ENCODE peak calls at places on chromosomes 6 and 20, in ten cellular contexts. One of them, this sample, is unnamed.

GRCh38 chr6:14865609-14866100 is 380.2 kb upstream of the JARID2 start:
- DNase-seq in NCI-H774: no peak
- DNase-seq in GM12865: peak
- DNase-seq in cerebellum: no peak
- DNase-seq in hepatocyte: no peak
- DNase-seq in HT1080: peak
- DNase-seq in B cell: peak
- DNase-seq in HS-5: no peak
- DNase-seq in neural progenitor cell: no peak
- DNase-seq in epithelial cell of esophagus: no peak
- DNase-seq in this sample: no peak

GRCh38 chr20:16415079-16415478 is 158.2 kb downstream of the KIF16B start:
- DNase-seq in NCI-H774: no peak
- DNase-seq in hepatocyte: no peak
- DNase-seq in epithelial cell of esophagus: peak
- DNase-seq in neural progenitor cell: no peak
- DNase-seq in cerebellum: no peak
- DNase-seq in HS-5: peak
- DNase-seq in B cell: no peak
- DNase-seq in HT1080: peak
- DNase-seq in GM12865: no peak
- DNase-seq in this sample: no peak

GRCh38 chr20:37376791-37377190 is 30.9 kb downstream of the SRC start:
- DNase-seq in B cell: no peak
- DNase-seq in cerebellum: no peak
- DNase-seq in GM12865: no peak
- DNase-seq in hepatocyte: no peak
- DNase-seq in HT1080: no peak
- DNase-seq in epithelial cell of esophagus: no peak
- DNase-seq in neural progenitor cell: no peak
- DNase-seq in NCI-H774: no peak
- DNase-seq in HS-5: no peak
- DNase-seq in this sample: no peak

GRCh38 chr20:41782730-41783406 is 164.7 kb upstream of the CHD6 start:
- DNase-seq in NCI-H774: no peak
- DNase-seq in epithelial cell of esophagus: no peak
- DNase-seq in HS-5: no peak
- DNase-seq in hepatocyte: no peak
- DNase-seq in cerebellum: no peak
- DNase-seq in HT1080: no peak
- DNase-seq in GM12865: no peak
- DNase-seq in B cell: no peak
- DNase-seq in neural progenitor cell: no peak
- DNase-seq in this sample: no peak

GRCh38 chr6:134626589-134626988 is 308.7 kb upstream of the SGK1 start:
- DNase-seq in hepatocyte: no peak
- DNase-seq in neural progenitor cell: no peak
- DNase-seq in GM12865: no peak
- DNase-seq in B cell: no peak
- DNase-seq in HS-5: no peak
- DNase-seq in cerebellum: no peak
- DNase-seq in epithelial cell of esophagus: no peak
- DNase-seq in HT1080: no peak
- DNase-seq in NCI-H774: no peak
- DNase-seq in this sample: no peak

GRCh38 chr20:21251278-21251677 is 51.9 kb upstream of the XRN2 start:
- DNase-seq in NCI-H774: no peak
- DNase-seq in GM12865: no peak
- DNase-seq in HS-5: no peak
- DNase-seq in B cell: no peak
- DNase-seq in epithelial cell of esophagus: peak
- DNase-seq in cerebellum: no peak
- DNase-seq in HT1080: peak
- DNase-seq in neural progenitor cell: no peak
- DNase-seq in hepatocyte: no peak
- DNase-seq in this sample: no peak

GRCh38 chr6:113854531-113855499 is 2.3 kb upstream of the MARCKS start:
- DNase-seq in epithelial cell of esophagus: peak
- DNase-seq in hepatocyte: peak
- DNase-seq in HT1080: no peak
- DNase-seq in GM12865: peak
- DNase-seq in neural progenitor cell: peak
- DNase-seq in NCI-H774: peak
- DNase-seq in HS-5: no peak
- DNase-seq in B cell: peak
- DNase-seq in cerebellum: peak
- DNase-seq in this sample: peak

GRCh38 chr6:140253096-140253495 is 878.6 kb upstream of the CITED2 start:
- DNase-seq in B cell: no peak
- DNase-seq in GM12865: no peak
- DNase-seq in neural progenitor cell: no peak
- DNase-seq in epithelial cell of esophagus: peak
- DNase-seq in NCI-H774: no peak
- DNase-seq in cerebellum: no peak
- DNase-seq in HS-5: peak
- DNase-seq in hepatocyte: no peak
- DNase-seq in HT1080: peak
- DNase-seq in this sample: no peak

GRCh38 chr20:62704341-62704948 is 4.2 kb upstream of the NTSR1 start:
- DNase-seq in hepatocyte: peak
- DNase-seq in cerebellum: no peak
- DNase-seq in NCI-H774: peak
- DNase-seq in HS-5: peak
- DNase-seq in neural progenitor cell: no peak
- DNase-seq in GM12865: no peak
- DNase-seq in HT1080: peak
- DNase-seq in epithelial cell of esophagus: peak
- DNase-seq in B cell: no peak
- DNase-seq in this sample: no peak

GRCh38 chr20:44888226-44889103 is 3.0 kb downstream of the YWHAB start:
- DNase-seq in GM12865: peak
- DNase-seq in B cell: no peak
- DNase-seq in neural progenitor cell: no peak
- DNase-seq in hepatocyte: peak
- DNase-seq in NCI-H774: no peak
- DNase-seq in cerebellum: no peak
- DNase-seq in HT1080: no peak
- DNase-seq in epithelial cell of esophagus: peak
- DNase-seq in HS-5: no peak
- DNase-seq in this sample: no peak

GRCh38 chr6:113684382-113684901 is 172.7 kb upstream of the MARCKS start:
- DNase-seq in hepatocyte: no peak
- DNase-seq in neural progenitor cell: no peak
- DNase-seq in GM12865: no peak
- DNase-seq in cerebellum: no peak
- DNase-seq in NCI-H774: no peak
- DNase-seq in HS-5: no peak
- DNase-seq in HT1080: peak
- DNase-seq in B cell: peak
- DNase-seq in epithelial cell of esophagus: peak
- DNase-seq in this sample: no peak

GRCh38 chr6:159871241-159871640 is 19.5 kb upstream of the MAS1 start:
- DNase-seq in HT1080: no peak
- DNase-seq in cerebellum: no peak
- DNase-seq in hepatocyte: no peak
- DNase-seq in epithelial cell of esophagus: no peak
- DNase-seq in GM12865: no peak
- DNase-seq in HS-5: no peak
- DNase-seq in neural progenitor cell: no peak
- DNase-seq in NCI-H774: no peak
- DNase-seq in B cell: no peak
- DNase-seq in this sample: no peak

GRCh38 chr20:8076505-8077498 is 55.3 kb upstream of the PLCB1 start:
- DNase-seq in cerebellum: no peak
- DNase-seq in HT1080: no peak
- DNase-seq in epithelial cell of esophagus: no peak
- DNase-seq in hepatocyte: peak
- DNase-seq in NCI-H774: no peak
- DNase-seq in HS-5: no peak
- DNase-seq in neural progenitor cell: no peak
- DNase-seq in B cell: no peak
- DNase-seq in GM12865: no peak
- DNase-seq in this sample: no peak

GRCh38 chr6:15763827-15764226 is 101.0 kb upstream of the DTNBP1 start:
- DNase-seq in HT1080: no peak
- DNase-seq in GM12865: no peak
- DNase-seq in epithelial cell of esophagus: peak
- DNase-seq in hepatocyte: peak
- DNase-seq in B cell: no peak
- DNase-seq in NCI-H774: no peak
- DNase-seq in neural progenitor cell: peak
- DNase-seq in cerebellum: no peak
- DNase-seq in HS-5: peak
- DNase-seq in this sample: no peak

GRCh38 chr6:163183791-163184190 is 230.7 kb upstream of the QKI start:
- DNase-seq in cerebellum: no peak
- DNase-seq in B cell: no peak
- DNase-seq in HS-5: no peak
- DNase-seq in GM12865: no peak
- DNase-seq in HT1080: no peak
- DNase-seq in NCI-H774: no peak
- DNase-seq in hepatocyte: no peak
- DNase-seq in neural progenitor cell: no peak
- DNase-seq in epithelial cell of esophagus: no peak
- DNase-seq in this sample: no peak

GRCh38 chr6:88666906-88667305 is 296.5 kb downstream of the RNGTT start:
- DNase-seq in B cell: no peak
- DNase-seq in HS-5: no peak
- DNase-seq in epithelial cell of esophagus: peak
- DNase-seq in HT1080: no peak
- DNase-seq in GM12865: no peak
- DNase-seq in cerebellum: no peak
- DNase-seq in hepatocyte: no peak
- DNase-seq in NCI-H774: no peak
- DNase-seq in neural progenitor cell: no peak
- DNase-seq in this sample: no peak

GRCh38 chr20:57880155-57880648 is 170.4 kb upstream of the PMEPA1 start:
- DNase-seq in NCI-H774: no peak
- DNase-seq in neural progenitor cell: no peak
- DNase-seq in hepatocyte: peak
- DNase-seq in HT1080: no peak
- DNase-seq in cerebellum: no peak
- DNase-seq in B cell: no peak
- DNase-seq in HS-5: no peak
- DNase-seq in GM12865: no peak
- DNase-seq in epithelial cell of esophagus: no peak
- DNase-seq in this sample: no peak

GRCh38 chr20:17881741-17882064 is 86.9 kb downstream of the SNX5 start:
- DNase-seq in hepatocyte: no peak
- DNase-seq in HS-5: no peak
- DNase-seq in GM12865: no peak
- DNase-seq in epithelial cell of esophagus: no peak
- DNase-seq in neural progenitor cell: no peak
- DNase-seq in HT1080: no peak
- DNase-seq in cerebellum: no peak
- DNase-seq in NCI-H774: no peak
- DNase-seq in B cell: no peak
- DNase-seq in this sample: no peak

GRCh38 chr20:64025826-64026412 is 10.1 kb upstream of the C20orf204 start:
- DNase-seq in GM12865: no peak
- DNase-seq in epithelial cell of esophagus: no peak
- DNase-seq in cerebellum: no peak
- DNase-seq in hepatocyte: peak
- DNase-seq in neural progenitor cell: no peak
- DNase-seq in HT1080: no peak
- DNase-seq in NCI-H774: no peak
- DNase-seq in HS-5: no peak
- DNase-seq in B cell: no peak
- DNase-seq in this sample: no peak

GRCh38 chr20:19940945-19941590 is 76.1 kb upstream of the NAA20 start:
- DNase-seq in neural progenitor cell: no peak
- DNase-seq in GM12865: peak
- DNase-seq in cerebellum: no peak
- DNase-seq in epithelial cell of esophagus: no peak
- DNase-seq in HT1080: peak
- DNase-seq in hepatocyte: no peak
- DNase-seq in NCI-H774: no peak
- DNase-seq in HS-5: no peak
- DNase-seq in B cell: no peak
- DNase-seq in this sample: no peak

GRCh38 chr20:56429941-56430340 is 17.9 kb downstream of the CASS4 start:
- DNase-seq in hepatocyte: no peak
- DNase-seq in neural progenitor cell: no peak
- DNase-seq in B cell: no peak
- DNase-seq in GM12865: no peak
- DNase-seq in cerebellum: no peak
- DNase-seq in NCI-H774: no peak
- DNase-seq in HT1080: no peak
- DNase-seq in HS-5: no peak
- DNase-seq in epithelial cell of esophagus: no peak
- DNase-seq in this sample: no peak

GRCh38 chr6:112030965-112031660 is 22.8 kb upstream of the CCN6 start:
- DNase-seq in hepatocyte: no peak
- DNase-seq in B cell: no peak
- DNase-seq in neural progenitor cell: no peak
- DNase-seq in HT1080: no peak
- DNase-seq in HS-5: no peak
- DNase-seq in epithelial cell of esophagus: no peak
- DNase-seq in cerebellum: no peak
- DNase-seq in NCI-H774: peak
- DNase-seq in GM12865: no peak
- DNase-seq in this sample: no peak

GRCh38 chr6:160792711-160793110 is 90.7 kb downstream of the PLG start:
- DNase-seq in cerebellum: no peak
- DNase-seq in HT1080: no peak
- DNase-seq in hepatocyte: no peak
- DNase-seq in neural progenitor cell: no peak
- DNase-seq in HS-5: no peak
- DNase-seq in B cell: no peak
- DNase-seq in epithelial cell of esophagus: peak
- DNase-seq in GM12865: no peak
- DNase-seq in NCI-H774: no peak
- DNase-seq in this sample: no peak

GRCh38 chr6:17589402-17590116 is 10.5 kb upstream of the FAM8A1 start:
- DNase-seq in neural progenitor cell: peak
- DNase-seq in GM12865: peak
- DNase-seq in HS-5: peak
- DNase-seq in cerebellum: no peak
- DNase-seq in epithelial cell of esophagus: peak
- DNase-seq in NCI-H774: no peak
- DNase-seq in B cell: no peak
- DNase-seq in hepatocyte: peak
- DNase-seq in HT1080: peak
- DNase-seq in this sample: no peak

GRCh38 chr6:138468320-138469015 is 30.8 kb downstream of the NHSL1 start:
- DNase-seq in NCI-H774: no peak
- DNase-seq in GM12865: no peak
- DNase-seq in HS-5: peak
- DNase-seq in hepatocyte: no peak
- DNase-seq in neural progenitor cell: no peak
- DNase-seq in B cell: no peak
- DNase-seq in epithelial cell of esophagus: peak
- DNase-seq in HT1080: peak
- DNase-seq in cerebellum: no peak
- DNase-seq in this sample: no peak

GRCh38 chr6:169188051-169188863 is 65.4 kb downstream of the THBS2 start:
- DNase-seq in cerebellum: no peak
- DNase-seq in NCI-H774: peak
- DNase-seq in epithelial cell of esophagus: peak
- DNase-seq in GM12865: peak
- DNase-seq in HS-5: peak
- DNase-seq in B cell: no peak
- DNase-seq in HT1080: peak
- DNase-seq in neural progenitor cell: no peak
- DNase-seq in hepatocyte: no peak
- DNase-seq in this sample: no peak

GRCh38 chr6:134295953-134296553 is 21.9 kb downstream of the SGK1 start:
- DNase-seq in NCI-H774: no peak
- DNase-seq in GM12865: peak
- DNase-seq in hepatocyte: peak
- DNase-seq in HT1080: peak
- DNase-seq in HS-5: peak
- DNase-seq in neural progenitor cell: no peak
- DNase-seq in B cell: peak
- DNase-seq in epithelial cell of esophagus: peak
- DNase-seq in cerebellum: peak
- DNase-seq in this sample: peak

GRCh38 chr6:121297699-121298098 is 36.6 kb downstream of the TBC1D32 start:
- DNase-seq in cerebellum: no peak
- DNase-seq in epithelial cell of esophagus: no peak
- DNase-seq in B cell: no peak
- DNase-seq in HT1080: no peak
- DNase-seq in GM12865: no peak
- DNase-seq in neural progenitor cell: no peak
- DNase-seq in NCI-H774: no peak
- DNase-seq in hepatocyte: no peak
- DNase-seq in HS-5: no peak
- DNase-seq in this sample: no peak